ENCODE peak calls at places on chromosomes 5 and 9, in seven cellular contexts. One of them, this sample, is unnamed.

GRCh38 chr5:51433052-51433710 is 49.9 kb downstream of the ISL1 start:
- DNase-seq in H1: no peak
- DNase-seq in astrocyte: no peak
- DNase-seq in MM.1S: no peak
- DNase-seq in fibroblast of lung: no peak
- DNase-seq in mammary epithelial cell: peak
- DNase-seq in PC-3: peak
- DNase-seq in this sample: peak

GRCh38 chr9:117809751-117810150 is 105.5 kb downstream of the TLR4 start:
- DNase-seq in fibroblast of lung: no peak
- DNase-seq in PC-3: no peak
- DNase-seq in H1: no peak
- DNase-seq in MM.1S: no peak
- DNase-seq in mammary epithelial cell: no peak
- DNase-seq in astrocyte: no peak
- DNase-seq in this sample: no peak

GRCh38 chr5:146662229-146662628 is 146.2 kb upstream of the GPR151 start:
- DNase-seq in fibroblast of lung: peak
- DNase-seq in PC-3: peak
- DNase-seq in H1: no peak
- DNase-seq in mammary epithelial cell: peak
- DNase-seq in MM.1S: peak
- DNase-seq in astrocyte: no peak
- DNase-seq in this sample: peak

GRCh38 chr9:76374702-76375543 is 19.3 kb downstream of the RFK start:
- DNase-seq in fibroblast of lung: peak
- DNase-seq in PC-3: peak
- DNase-seq in H1: no peak
- DNase-seq in MM.1S: no peak
- DNase-seq in astrocyte: peak
- DNase-seq in mammary epithelial cell: peak
- DNase-seq in this sample: no peak

GRCh38 chr5:10633271-10634049 is 69.6 kb downstream of the ANKRD33B start:
- DNase-seq in mammary epithelial cell: no peak
- DNase-seq in H1: no peak
- DNase-seq in MM.1S: peak
- DNase-seq in fibroblast of lung: no peak
- DNase-seq in PC-3: no peak
- DNase-seq in astrocyte: no peak
- DNase-seq in this sample: no peak

GRCh38 chr5:57503433-57503832 is 20.8 kb upstream of the ACTBL2 start:
- DNase-seq in astrocyte: peak
- DNase-seq in fibroblast of lung: peak
- DNase-seq in MM.1S: no peak
- DNase-seq in H1: no peak
- DNase-seq in PC-3: no peak
- DNase-seq in mammary epithelial cell: no peak
- DNase-seq in this sample: no peak

GRCh38 chr5:62354028-62354874 is 48.2 kb downstream of the KIF2A start:
- DNase-seq in PC-3: peak
- DNase-seq in fibroblast of lung: peak
- DNase-seq in mammary epithelial cell: peak
- DNase-seq in H1: no peak
- DNase-seq in MM.1S: peak
- DNase-seq in astrocyte: peak
- DNase-seq in this sample: peak

GRCh38 chr9:104073098-104073769 is 20.9 kb upstream of the SMC2 start:
- DNase-seq in MM.1S: no peak
- DNase-seq in mammary epithelial cell: no peak
- DNase-seq in PC-3: no peak
- DNase-seq in H1: no peak
- DNase-seq in astrocyte: no peak
- DNase-seq in fibroblast of lung: no peak
- DNase-seq in this sample: no peak

GRCh38 chr5:43152946-43153345 is 32.2 kb downstream of the ZNF131 start:
- DNase-seq in MM.1S: no peak
- DNase-seq in H1: no peak
- DNase-seq in PC-3: no peak
- DNase-seq in fibroblast of lung: peak
- DNase-seq in mammary epithelial cell: no peak
- DNase-seq in astrocyte: peak
- DNase-seq in this sample: no peak

GRCh38 chr9:135062254-135062653 is 25.2 kb upstream of the OLFM1 start:
- DNase-seq in mammary epithelial cell: no peak
- DNase-seq in astrocyte: no peak
- DNase-seq in fibroblast of lung: no peak
- DNase-seq in MM.1S: no peak
- DNase-seq in PC-3: no peak
- DNase-seq in H1: no peak
- DNase-seq in this sample: no peak

GRCh38 chr9:115118471-115119156 is 657 bp upstream of the TNC start:
- DNase-seq in MM.1S: no peak
- DNase-seq in astrocyte: peak
- DNase-seq in mammary epithelial cell: peak
- DNase-seq in PC-3: peak
- DNase-seq in H1: peak
- DNase-seq in fibroblast of lung: peak
- DNase-seq in this sample: peak

GRCh38 chr5:174520420-174521396 is 203.7 kb upstream of the MSX2 start:
- DNase-seq in astrocyte: peak
- DNase-seq in MM.1S: no peak
- DNase-seq in fibroblast of lung: no peak
- DNase-seq in PC-3: no peak
- DNase-seq in H1: peak
- DNase-seq in mammary epithelial cell: no peak
- DNase-seq in this sample: no peak
- TF ChIP-seq EZH2 in astrocyte: no peak
- TF ChIP-seq EZH2 in MM.1S: no peak
- TF ChIP-seq EZH2 in fibroblast of lung: no peak
- TF ChIP-seq EZH2 in PC-3: no peak
- TF ChIP-seq EZH2 in H1: no peak
- TF ChIP-seq EZH2 in mammary epithelial cell: no peak
- TF ChIP-seq EZH2 in this sample: no peak

GRCh38 chr9:74499111-74499601 is 2.0 kb downstream of the RORB start:
- DNase-seq in fibroblast of lung: no peak
- DNase-seq in MM.1S: no peak
- DNase-seq in astrocyte: peak
- DNase-seq in PC-3: no peak
- DNase-seq in mammary epithelial cell: peak
- DNase-seq in H1: peak
- DNase-seq in this sample: no peak

GRCh38 chr9:74497750-74498615 is 848 bp downstream of the RORB start:
- DNase-seq in PC-3: no peak
- DNase-seq in fibroblast of lung: peak
- DNase-seq in MM.1S: peak
- DNase-seq in mammary epithelial cell: peak
- DNase-seq in H1: peak
- DNase-seq in astrocyte: peak
- DNase-seq in this sample: peak

GRCh38 chr9:74498616-74499095 is 1.5 kb downstream of the RORB start:
- DNase-seq in PC-3: no peak
- DNase-seq in fibroblast of lung: no peak
- DNase-seq in H1: peak
- DNase-seq in MM.1S: no peak
- DNase-seq in astrocyte: peak
- DNase-seq in mammary epithelial cell: no peak
- DNase-seq in this sample: no peak

GRCh38 chr9:74494490-74494889 is 2.6 kb upstream of the RORB start:
- DNase-seq in astrocyte: no peak
- DNase-seq in H1: no peak
- DNase-seq in MM.1S: no peak
- DNase-seq in PC-3: no peak
- DNase-seq in mammary epithelial cell: no peak
- DNase-seq in fibroblast of lung: no peak
- DNase-seq in this sample: no peak

DNA sequence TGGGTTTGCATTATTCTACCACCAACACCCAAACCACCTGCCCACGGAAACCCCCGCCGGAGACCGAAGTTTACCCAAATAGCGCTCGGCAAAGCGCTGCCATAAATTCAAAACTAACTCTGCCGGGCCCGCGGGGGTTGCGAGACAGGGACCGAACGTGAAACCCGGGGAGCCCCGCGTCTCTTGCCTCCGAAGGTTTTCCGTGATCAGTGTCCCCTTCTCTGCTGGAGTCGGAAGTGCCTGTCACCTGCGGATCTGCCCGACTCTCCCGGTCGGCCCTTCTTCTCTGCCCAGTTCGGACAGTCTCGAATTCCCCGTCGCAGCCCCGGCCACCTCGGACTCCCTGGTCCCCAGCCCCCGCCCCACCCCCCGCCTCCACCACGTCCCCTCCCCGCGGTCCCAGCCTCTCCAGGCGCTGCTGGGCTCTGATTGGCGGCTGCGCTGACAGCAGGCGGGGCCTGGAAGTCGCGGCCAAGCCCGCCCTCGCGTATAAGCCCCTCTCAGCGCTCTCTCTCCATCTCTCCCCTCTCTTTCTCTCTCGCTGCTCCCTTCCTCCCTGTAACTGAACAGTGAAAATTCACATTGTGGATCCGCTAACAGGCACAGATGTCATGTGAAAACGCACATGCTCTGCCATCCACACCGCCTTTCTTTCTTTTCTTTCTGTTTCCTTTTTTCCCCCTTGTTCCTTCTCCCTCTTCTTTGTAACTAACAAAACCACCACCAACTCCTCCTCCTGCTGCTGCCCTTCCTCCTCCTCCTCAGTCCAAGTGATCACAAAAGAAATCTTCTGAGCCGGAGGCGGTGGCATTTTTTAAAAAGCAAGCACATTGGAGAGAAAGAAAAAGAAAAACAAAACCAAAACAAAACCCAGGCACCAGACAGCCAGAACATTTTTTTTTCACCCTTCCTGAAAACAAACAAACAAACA is at the start of gene RORB:
- DNase-seq in mammary epithelial cell: peak
- DNase-seq in PC-3: no peak
- DNase-seq in fibroblast of lung: peak
- DNase-seq in astrocyte: peak
- DNase-seq in MM.1S: peak
- DNase-seq in H1: peak
- DNase-seq in this sample: peak
- TF ChIP-seq EZH2 in mammary epithelial cell: no peak
- TF ChIP-seq EZH2 in PC-3: peak
- TF ChIP-seq EZH2 in fibroblast of lung: no peak
- TF ChIP-seq EZH2 in astrocyte: peak
- TF ChIP-seq EZH2 in MM.1S: no peak
- TF ChIP-seq EZH2 in H1: no peak
- TF ChIP-seq EZH2 in this sample: no peak

DNA sequence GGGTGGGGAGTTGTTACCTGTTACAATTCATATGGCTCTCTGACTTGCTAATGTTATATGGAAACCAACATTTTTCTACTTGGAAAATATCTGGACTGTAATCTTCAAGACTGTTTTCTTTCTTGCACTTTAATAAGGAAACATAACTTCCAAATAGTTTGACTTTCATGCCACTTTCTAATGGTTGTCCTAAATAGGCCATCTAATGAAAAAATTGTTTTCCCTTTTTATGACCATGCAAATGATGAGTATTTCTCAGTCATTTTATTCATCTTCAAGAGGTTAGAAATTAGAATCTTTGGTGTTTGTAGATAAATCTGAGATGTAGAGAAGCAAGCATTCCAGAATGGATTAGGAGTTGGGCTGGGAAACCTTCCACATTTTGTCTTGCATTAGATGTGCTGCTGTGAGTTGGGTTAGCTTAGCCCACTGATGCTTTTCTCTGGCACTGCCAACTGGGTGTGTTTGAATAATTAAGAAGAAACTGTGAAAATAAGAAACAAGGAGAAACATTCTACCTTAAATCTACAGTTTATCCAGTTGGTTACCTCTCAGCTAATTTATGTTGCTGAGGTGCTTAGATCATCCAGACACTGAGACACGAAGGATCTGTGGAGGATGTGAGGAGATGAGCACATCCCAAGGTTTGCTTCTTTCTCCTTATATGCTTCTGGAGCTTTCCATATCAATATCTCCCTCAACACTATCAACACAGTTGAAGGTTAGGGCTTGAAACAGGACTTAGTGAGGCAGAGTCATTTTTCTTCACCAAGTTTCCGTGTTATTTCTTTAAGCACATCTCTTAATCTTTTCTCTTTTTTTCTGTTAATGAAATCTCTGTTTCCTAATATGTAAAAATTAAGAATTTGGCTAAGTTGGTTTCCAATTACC is 2.7 kb downstream of the RASGRF2 start:
- DNase-seq in PC-3: no peak
- DNase-seq in mammary epithelial cell: no peak
- DNase-seq in astrocyte: no peak
- DNase-seq in MM.1S: no peak
- DNase-seq in fibroblast of lung: peak
- DNase-seq in H1: no peak
- DNase-seq in this sample: no peak
- TF ChIP-seq EZH2 in PC-3: no peak
- TF ChIP-seq EZH2 in mammary epithelial cell: no peak
- TF ChIP-seq EZH2 in astrocyte: no peak
- TF ChIP-seq EZH2 in MM.1S: no peak
- TF ChIP-seq EZH2 in fibroblast of lung: no peak
- TF ChIP-seq EZH2 in H1: no peak
- TF ChIP-seq EZH2 in this sample: no peak

DNA sequence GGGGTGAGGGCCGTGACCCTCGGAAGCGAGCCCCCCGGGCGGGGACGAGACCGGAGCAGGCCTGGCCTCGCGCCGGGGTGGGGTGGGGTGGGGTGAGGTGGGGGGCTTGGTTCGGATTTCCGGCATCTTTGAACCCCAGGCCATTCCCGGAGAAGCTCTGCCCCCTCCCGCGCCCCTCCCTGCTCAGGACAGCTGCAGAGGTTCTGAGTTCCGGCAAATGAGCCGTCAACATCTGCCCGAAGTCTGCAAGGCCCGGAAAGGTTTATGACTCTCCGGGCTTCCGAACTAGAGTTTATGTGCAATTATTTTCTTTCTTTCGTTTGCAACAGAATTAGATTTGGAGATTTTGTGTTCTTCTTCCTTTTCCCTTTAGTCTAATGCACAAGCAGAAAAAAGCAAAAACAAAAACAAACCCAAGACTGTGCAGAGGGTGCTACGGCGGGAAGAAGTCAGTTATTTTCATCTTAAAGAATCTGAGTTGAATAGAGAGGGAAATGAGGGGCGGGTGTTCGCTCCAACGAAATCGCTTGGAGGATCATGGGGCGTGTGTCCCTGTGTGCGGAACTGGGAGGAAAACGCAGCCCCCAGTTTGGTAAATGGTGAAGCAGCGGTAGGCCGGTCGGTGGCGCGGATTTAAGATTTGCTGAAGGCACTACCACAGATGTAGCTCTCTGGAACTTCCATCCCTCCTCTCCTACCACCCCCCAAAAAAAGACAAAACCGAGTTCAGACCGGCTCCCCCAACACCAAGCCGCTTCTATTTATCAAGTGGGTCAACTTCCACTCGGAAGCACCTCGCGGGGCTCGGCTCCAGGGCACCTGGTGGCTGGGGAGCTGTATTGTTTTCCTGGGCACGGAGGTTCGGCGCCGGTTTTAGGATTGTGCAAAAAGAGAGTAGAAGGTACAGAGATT is 4.8 kb downstream of the LHX2 start:
- DNase-seq in H1: peak
- DNase-seq in astrocyte: no peak
- DNase-seq in PC-3: no peak
- DNase-seq in MM.1S: no peak
- DNase-seq in mammary epithelial cell: no peak
- DNase-seq in fibroblast of lung: no peak
- DNase-seq in this sample: no peak
- TF ChIP-seq EZH2 in H1: no peak
- TF ChIP-seq EZH2 in astrocyte: no peak
- TF ChIP-seq EZH2 in PC-3: no peak
- TF ChIP-seq EZH2 in MM.1S: no peak
- TF ChIP-seq EZH2 in mammary epithelial cell: peak
- TF ChIP-seq EZH2 in fibroblast of lung: peak
- TF ChIP-seq EZH2 in this sample: peak

This sample was measured in A673.